ENCODE peak calls at places on chromosomes 5 and 9, in eight cellular contexts. One of them, this sample, is unnamed.

GRCh38 chr9:132885691-132886357 is 7.1 kb downstream of the SPACA9 start:
- DNase-seq in sigmoid colon: no peak
- DNase-seq in heart left ventricle: no peak
- DNase-seq in cardiac muscle cell: no peak
- DNase-seq in brain microvascular endothelial cell: no peak
- DNase-seq in spleen: peak; percentile 49
- DNase-seq in H9: no peak
- DNase-seq in HepG2: peak; percentile 43
- DNase-seq in this sample: no peak

GRCh38 chr5:27242258-27242626 is 203.9 kb upstream of the CDH9 start:
- DNase-seq in HepG2: no peak
- DNase-seq in spleen: no peak
- DNase-seq in brain microvascular endothelial cell: no peak
- DNase-seq in cardiac muscle cell: no peak
- DNase-seq in sigmoid colon: no peak
- DNase-seq in H9: no peak
- DNase-seq in heart left ventricle: no peak
- DNase-seq in this sample: no peak

GRCh38 chr5:181207214-181207959 is 2.4 kb upstream of the TRIM7 start:
- DNase-seq in sigmoid colon: peak; percentile 90
- DNase-seq in spleen: peak; percentile 85
- DNase-seq in brain microvascular endothelial cell: peak; percentile 95
- DNase-seq in HepG2: peak; percentile 82
- DNase-seq in cardiac muscle cell: peak; percentile 60
- DNase-seq in heart left ventricle: peak; percentile 79
- DNase-seq in H9: peak; percentile 86
- DNase-seq in this sample: peak; percentile 74

GRCh38 chr9:35994959-35995358 is 37.0 kb upstream of the OR2S2 start:
- DNase-seq in heart left ventricle: no peak
- DNase-seq in HepG2: no peak
- DNase-seq in sigmoid colon: no peak
- DNase-seq in brain microvascular endothelial cell: no peak
- DNase-seq in cardiac muscle cell: no peak
- DNase-seq in spleen: no peak
- DNase-seq in H9: no peak
- DNase-seq in this sample: no peak

GRCh38 chr5:55324815-55325418 is 17.1 kb downstream of the MTREX start:
- DNase-seq in spleen: no peak
- DNase-seq in HepG2: peak; percentile 49
- DNase-seq in heart left ventricle: no peak
- DNase-seq in brain microvascular endothelial cell: peak; percentile 29
- DNase-seq in H9: no peak
- DNase-seq in sigmoid colon: no peak
- DNase-seq in cardiac muscle cell: no peak
- DNase-seq in this sample: no peak

GRCh38 chr5:134100283-134101011 is 14.0 kb upstream of the TCF7 start:
- DNase-seq in brain microvascular endothelial cell: peak; percentile 78
- DNase-seq in sigmoid colon: no peak
- DNase-seq in HepG2: no peak
- DNase-seq in cardiac muscle cell: no peak
- DNase-seq in heart left ventricle: no peak
- DNase-seq in H9: peak; percentile 72
- DNase-seq in spleen: peak; percentile 87
- DNase-seq in this sample: no peak

GRCh38 chr5:65919773-65920172 is 6.6 kb upstream of the ERBIN start:
- DNase-seq in cardiac muscle cell: no peak
- DNase-seq in brain microvascular endothelial cell: no peak
- DNase-seq in H9: no peak
- DNase-seq in HepG2: no peak
- DNase-seq in heart left ventricle: no peak
- DNase-seq in spleen: no peak
- DNase-seq in sigmoid colon: no peak
- DNase-seq in this sample: no peak

GRCh38 chr5:81427566-81427965 is 33.6 kb upstream of the ACOT12 start:
- DNase-seq in brain microvascular endothelial cell: no peak
- DNase-seq in cardiac muscle cell: no peak
- DNase-seq in sigmoid colon: no peak
- DNase-seq in spleen: no peak
- DNase-seq in H9: no peak
- DNase-seq in HepG2: no peak
- DNase-seq in heart left ventricle: no peak
- DNase-seq in this sample: no peak

GRCh38 chr9:129100383-129101169 is 10.0 kb downstream of the CRAT start:
- DNase-seq in heart left ventricle: no peak
- DNase-seq in HepG2: no peak
- DNase-seq in sigmoid colon: no peak
- DNase-seq in cardiac muscle cell: no peak
- DNase-seq in brain microvascular endothelial cell: no peak
- DNase-seq in H9: peak; percentile 70
- DNase-seq in spleen: no peak
- DNase-seq in this sample: no peak

GRCh38 chr5:153831976-153832375 is 206.7 kb downstream of the FAM114A2 start:
- DNase-seq in sigmoid colon: no peak
- DNase-seq in brain microvascular endothelial cell: peak; percentile 21
- DNase-seq in heart left ventricle: no peak
- DNase-seq in cardiac muscle cell: peak; percentile 47
- DNase-seq in H9: no peak
- DNase-seq in spleen: no peak
- DNase-seq in HepG2: peak; percentile 5
- DNase-seq in this sample: no peak

GRCh38 chr5:153211052-153211451 is 279.4 kb upstream of the GRIA1 start:
- DNase-seq in brain microvascular endothelial cell: no peak
- DNase-seq in cardiac muscle cell: no peak
- DNase-seq in sigmoid colon: no peak
- DNase-seq in HepG2: no peak
- DNase-seq in spleen: no peak
- DNase-seq in heart left ventricle: no peak
- DNase-seq in H9: no peak
- DNase-seq in this sample: no peak

GRCh38 chr9:132244582-132245455 is 83.0 kb downstream of the NTNG2 start:
- DNase-seq in heart left ventricle: peak; percentile 64
- DNase-seq in sigmoid colon: no peak
- DNase-seq in brain microvascular endothelial cell: no peak
- DNase-seq in cardiac muscle cell: no peak
- DNase-seq in H9: peak; percentile 22
- DNase-seq in spleen: no peak
- DNase-seq in HepG2: no peak
- DNase-seq in this sample: no peak

GRCh38 chr5:127101533-127101932 is 28.2 kb upstream of the C5orf63 start:
- DNase-seq in sigmoid colon: no peak
- DNase-seq in heart left ventricle: no peak
- DNase-seq in cardiac muscle cell: peak; percentile 29
- DNase-seq in spleen: no peak
- DNase-seq in brain microvascular endothelial cell: no peak
- DNase-seq in H9: no peak
- DNase-seq in HepG2: no peak
- DNase-seq in this sample: no peak

GRCh38 chr9:88072831-88073365 is 65.4 kb downstream of the SPATA31C2 start:
- DNase-seq in H9: no peak
- DNase-seq in spleen: no peak
- DNase-seq in heart left ventricle: no peak
- DNase-seq in brain microvascular endothelial cell: no peak
- DNase-seq in cardiac muscle cell: no peak
- DNase-seq in HepG2: no peak
- DNase-seq in sigmoid colon: no peak
- DNase-seq in this sample: no peak

GRCh38 chr9:121447341-121447834 is 52.3 kb downstream of the GGTA1 start:
- DNase-seq in H9: no peak
- DNase-seq in cardiac muscle cell: no peak
- DNase-seq in sigmoid colon: no peak
- DNase-seq in brain microvascular endothelial cell: peak; percentile 71
- DNase-seq in spleen: no peak
- DNase-seq in HepG2: no peak
- DNase-seq in heart left ventricle: no peak
- DNase-seq in this sample: peak; percentile 63

GRCh38 chr5:40594811-40595210 is 84.9 kb upstream of the PTGER4 start:
- DNase-seq in H9: no peak
- DNase-seq in HepG2: no peak
- DNase-seq in sigmoid colon: no peak
- DNase-seq in brain microvascular endothelial cell: peak; percentile 6
- DNase-seq in cardiac muscle cell: no peak
- DNase-seq in heart left ventricle: no peak
- DNase-seq in spleen: no peak
- DNase-seq in this sample: no peak

GRCh38 chr9:18606831-18607230 is 132.9 kb downstream of the ADAMTSL1 start:
- DNase-seq in spleen: no peak
- DNase-seq in brain microvascular endothelial cell: peak; percentile 49
- DNase-seq in HepG2: no peak
- DNase-seq in heart left ventricle: no peak
- DNase-seq in cardiac muscle cell: no peak
- DNase-seq in H9: peak; percentile 44
- DNase-seq in sigmoid colon: no peak
- DNase-seq in this sample: peak; percentile 26

GRCh38 chr9:106772523-106773290 is 90.3 kb upstream of the ZNF462 start:
- DNase-seq in HepG2: no peak
- DNase-seq in spleen: no peak
- DNase-seq in cardiac muscle cell: no peak
- DNase-seq in heart left ventricle: no peak
- DNase-seq in brain microvascular endothelial cell: no peak
- DNase-seq in sigmoid colon: no peak
- DNase-seq in H9: no peak
- DNase-seq in this sample: no peak

GRCh38 chr9:16112116-16112515 is 559.3 kb downstream of the CCDC171 start:
- DNase-seq in HepG2: no peak
- DNase-seq in cardiac muscle cell: peak; percentile 61
- DNase-seq in spleen: no peak
- DNase-seq in heart left ventricle: no peak
- DNase-seq in H9: no peak
- DNase-seq in sigmoid colon: no peak
- DNase-seq in brain microvascular endothelial cell: no peak
- DNase-seq in this sample: no peak

GRCh38 chr5:81286059-81286617 is 15.2 kb upstream of the ZCCHC9 start:
- DNase-seq in brain microvascular endothelial cell: no peak
- DNase-seq in spleen: no peak
- DNase-seq in cardiac muscle cell: no peak
- DNase-seq in sigmoid colon: no peak
- DNase-seq in H9: no peak
- DNase-seq in heart left ventricle: no peak
- DNase-seq in HepG2: no peak
- DNase-seq in this sample: no peak

GRCh38 chr9:111985315-111985714 is 88.7 kb downstream of the UGCG start:
- DNase-seq in H9: no peak
- DNase-seq in brain microvascular endothelial cell: no peak
- DNase-seq in cardiac muscle cell: no peak
- DNase-seq in sigmoid colon: no peak
- DNase-seq in spleen: no peak
- DNase-seq in HepG2: no peak
- DNase-seq in heart left ventricle: no peak
- DNase-seq in this sample: no peak

GRCh38 chr5:8944005-8944404 is 601.9 kb downstream of the SEMA5A start:
- DNase-seq in spleen: no peak
- DNase-seq in cardiac muscle cell: no peak
- DNase-seq in HepG2: no peak
- DNase-seq in H9: no peak
- DNase-seq in sigmoid colon: no peak
- DNase-seq in heart left ventricle: no peak
- DNase-seq in brain microvascular endothelial cell: peak; percentile 42
- DNase-seq in this sample: no peak

GRCh38 chr5:68745459-68745858 is 348.4 kb upstream of the SLC30A5 start:
- DNase-seq in sigmoid colon: no peak
- DNase-seq in heart left ventricle: no peak
- DNase-seq in brain microvascular endothelial cell: no peak
- DNase-seq in spleen: no peak
- DNase-seq in HepG2: no peak
- DNase-seq in cardiac muscle cell: no peak
- DNase-seq in H9: no peak
- DNase-seq in this sample: no peak

GRCh38 chr5:159975462-159976019 is 33.4 kb upstream of the TTC1 start:
- DNase-seq in heart left ventricle: peak; percentile 37
- DNase-seq in cardiac muscle cell: no peak
- DNase-seq in sigmoid colon: no peak
- DNase-seq in brain microvascular endothelial cell: peak; percentile 96
- DNase-seq in spleen: no peak
- DNase-seq in HepG2: peak; percentile 6
- DNase-seq in H9: no peak
- DNase-seq in this sample: peak; percentile 89
- TF ChIP-seq CTCF in heart left ventricle: peak; percentile 27
- TF ChIP-seq CTCF in cardiac muscle cell: peak; percentile 62
- TF ChIP-seq CTCF in sigmoid colon: no peak
- TF ChIP-seq CTCF in brain microvascular endothelial cell: peak; percentile 85
- TF ChIP-seq CTCF in spleen: no peak
- TF ChIP-seq CTCF in HepG2: no peak
- TF ChIP-seq CTCF in H9: peak; percentile 27
- TF ChIP-seq CTCF in this sample: peak; percentile 78

DNA sequence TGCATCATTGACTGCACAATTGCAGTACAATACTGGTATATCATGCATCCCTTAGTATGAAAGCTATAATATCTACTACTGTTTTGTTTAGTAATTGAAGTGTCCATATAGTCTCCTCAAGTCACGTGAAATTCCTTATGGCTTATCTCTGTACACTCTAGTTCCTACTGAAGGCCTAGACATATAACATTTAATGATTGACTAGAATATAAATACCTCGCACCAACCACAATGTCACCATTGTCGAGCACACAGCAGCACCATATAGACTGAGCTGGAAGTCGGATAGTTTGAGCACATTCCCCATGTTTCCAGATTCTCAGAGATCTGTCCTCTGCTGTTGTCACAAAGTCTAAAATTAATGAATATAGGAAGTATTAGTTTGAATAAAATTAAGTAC is 21.4 kb downstream of the PLAA start:
- DNase-seq in cardiac muscle cell: no peak
- DNase-seq in spleen: no peak
- DNase-seq in sigmoid colon: no peak
- DNase-seq in heart left ventricle: no peak
- DNase-seq in brain microvascular endothelial cell: no peak
- DNase-seq in H9: no peak
- DNase-seq in HepG2: no peak
- DNase-seq in this sample: no peak
- H3K27me3 ChIP-seq in cardiac muscle cell: no peaks in the 10 kb centered on the region
- H3K27me3 ChIP-seq in spleen: no peaks in the 10 kb centered on the region
- H3K27me3 ChIP-seq in sigmoid colon: no peaks in the 10 kb centered on the region
- H3K27me3 ChIP-seq in heart left ventricle: no peaks in the 10 kb centered on the region
- H3K27me3 ChIP-seq in brain microvascular endothelial cell: no peaks in the 10 kb centered on the region
- H3K27me3 ChIP-seq in H9: no peaks in the 10 kb centered on the region
- H3K27me3 ChIP-seq in HepG2: no peaks in the 10 kb centered on the region
- H3K27me3 ChIP-seq in this sample: no peaks in the 10 kb centered on the region

GRCh38 chr5:109399092-109399759 is 10.5 kb downstream of the PJA2 start:
- DNase-seq in H9: no peak
- DNase-seq in cardiac muscle cell: no peak
- DNase-seq in HepG2: no peak
- DNase-seq in brain microvascular endothelial cell: peak; percentile 68
- DNase-seq in spleen: no peak
- DNase-seq in sigmoid colon: no peak
- DNase-seq in heart left ventricle: no peak
- DNase-seq in this sample: no peak
- TF ChIP-seq CTCF in H9: no peak
- TF ChIP-seq CTCF in cardiac muscle cell: no peak
- TF ChIP-seq CTCF in HepG2: no peak
- TF ChIP-seq CTCF in brain microvascular endothelial cell: no peak
- TF ChIP-seq CTCF in spleen: no peak
- TF ChIP-seq CTCF in sigmoid colon: no peak
- TF ChIP-seq CTCF in heart left ventricle: no peak
- TF ChIP-seq CTCF in this sample: no peak

DNA sequence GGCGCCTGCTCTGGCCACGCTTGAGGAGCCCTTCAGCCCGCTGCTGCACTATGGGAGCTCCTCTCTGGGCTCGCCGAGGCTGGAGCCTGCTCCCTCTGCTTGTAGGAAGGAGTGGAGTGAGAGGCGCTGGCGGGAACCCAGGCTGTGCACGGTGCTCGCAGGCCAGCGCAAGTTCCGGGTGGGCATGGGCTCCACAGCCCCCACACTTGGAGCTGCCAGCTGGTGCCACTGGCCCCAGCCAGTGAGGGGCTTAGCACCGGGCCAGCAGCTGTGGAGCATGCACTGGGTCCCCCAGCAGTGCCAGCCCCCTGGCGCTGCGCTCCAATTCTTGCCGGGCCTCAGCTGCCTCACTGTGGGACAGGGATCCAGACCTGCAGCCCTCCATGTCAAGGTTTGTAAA is 122.1 kb upstream of the CD180 start:
- DNase-seq in HepG2: no peak
- DNase-seq in H9: no peak
- DNase-seq in heart left ventricle: no peak
- DNase-seq in cardiac muscle cell: no peak
- DNase-seq in brain microvascular endothelial cell: no peak
- DNase-seq in sigmoid colon: no peak
- DNase-seq in spleen: peak; percentile 64
- DNase-seq in this sample: no peak
- H3K27me3 ChIP-seq in HepG2: no peaks in the 10 kb centered on the region
- H3K27me3 ChIP-seq in H9: no peaks in the 10 kb centered on the region
- H3K27me3 ChIP-seq in heart left ventricle: no peaks in the 10 kb centered on the region
- H3K27me3 ChIP-seq in cardiac muscle cell: no peaks in the 10 kb centered on the region
- H3K27me3 ChIP-seq in brain microvascular endothelial cell: no peaks in the 10 kb centered on the region
- H3K27me3 ChIP-seq in sigmoid colon: no peaks in the 10 kb centered on the region
- H3K27me3 ChIP-seq in spleen: no peaks in the 10 kb centered on the region
- H3K27me3 ChIP-seq in this sample: no peaks in the 10 kb centered on the region